ENCODE peak calls at places on chromosome 3, in four cellular contexts. M is omental fat pad, U is Panc1, W is endothelial cell. F is an unnamed sample.
A peak's percentile ranks its signal among the peaks of the same experiment; 100 is the strongest.

GRCh38 chr3:132787616-132788015 is 65.4 kb upstream of the NPHP3 start:
- DNase-seq in M (no peak), U (no peak), W (no peak), F (no peak)

GRCh38 chr3:188241072-188241471 is 87.1 kb downstream of the LPP start:
- DNase-seq in M (no peak), U (no peak), W (no peak), F (no peak)

GRCh38 chr3:46895204-46895660 is 17.7 kb downstream of the PTH1R start:
- DNase-seq in M (peak; percentile 82), U (peak; percentile 52), W (peak; percentile 78), F (peak; percentile 65)

GRCh38 chr3:16513141-16514020 is at the start of gene RFTN1:
- DNase-seq in M (no peak), U (no peak), W (peak; percentile 55), F (peak; percentile 71)

GRCh38 chr3:23244642-23245041 is 41.5 kb downstream of the UBE2E2 start:
- DNase-seq in M (no peak), U (no peak), W (no peak), F (no peak)

GRCh38 chr3:17372811-17373210 is 369.6 kb downstream of the TBC1D5 start:
- DNase-seq in M (no peak), U (no peak), W (no peak), F (no peak)

GRCh38 chr3:33385423-33385822 is 54.8 kb downstream of the UBP1 start:
- DNase-seq in M (no peak), U (no peak), W (no peak), F (no peak)

GRCh38 chr3:161630791-161631190 is 134.2 kb downstream of the OTOL1 start:
- DNase-seq in M (no peak), U (no peak), W (peak; percentile 26), F (no peak)

GRCh38 chr3:8987673-8988655 is 24.7 kb upstream of the RAD18 start:
- DNase-seq in M (peak; percentile 52), U (no peak), W (peak; percentile 79), F (peak; percentile 50)

GRCh38 chr3:32551496-32551895 is 19.2 kb downstream of the DYNC1LI1 start:
- DNase-seq in M (no peak), U (no peak), W (no peak), F (no peak)

GRCh38 chr3:16112910-16113504 is 61.5 kb upstream of the GALNT15 start:
- DNase-seq in M (no peak), U (no peak), W (no peak), F (no peak)

GRCh38 chr3:158420654-158421396 is 150.2 kb upstream of the MLF1 start:
- DNase-seq in M (no peak), U (no peak), W (no peak), F (no peak)

GRCh38 chr3:50194128-50194902 is 2.9 kb downstream of the GNAT1 start:
- DNase-seq in M (peak; percentile 36), U (no peak), W (peak; percentile 68), F (no peak)

GRCh38 chr3:148269816-148270215 is 427.9 kb upstream of the AGTR1 start:
- DNase-seq in M (no peak), U (no peak), W (no peak), F (no peak)

GRCh38 chr3:197564097-197564843 is 8.5 kb upstream of the BDH1 start:
- DNase-seq in M (no peak), U (no peak), W (no peak), F (no peak)

GRCh38 chr3:115580566-115580965 is 42.7 kb upstream of the GAP43 start:
- DNase-seq in M (no peak), U (no peak), W (no peak), F (no peak)

GRCh38 chr3:62577153-62577552 is 203.8 kb upstream of the FEZF2 start:
- DNase-seq in M (no peak), U (no peak), W (no peak), F (no peak)

GRCh38 chr3:25453521-25454410 is 25.7 kb downstream of the RARB start:
- DNase-seq in M (no peak), U (no peak), W (no peak), F (no peak)

GRCh38 chr3:47022540-47023161 is 43.2 kb downstream of the NBEAL2 start:
- DNase-seq in M (no peak), U (no peak), W (no peak), F (no peak)

GRCh38 chr3:129525341-129525968 is 3.0 kb upstream of the RHO start:
- DNase-seq in M (no peak), U (no peak), W (no peak), F (no peak)

GRCh38 chr3:160003520-160004128 is 15.0 kb downstream of the IL12A start:
- DNase-seq in M (no peak), U (peak; percentile 50), W (peak; percentile 74), F (no peak)

GRCh38 chr3:160001154-160001760 is 12.6 kb downstream of the IL12A start:
- DNase-seq in M (no peak), U (no peak), W (no peak), F (no peak)

GRCh38 chr3:160001850-160002623 is 13.4 kb downstream of the IL12A start:
- DNase-seq in M (no peak), U (no peak), W (no peak), F (no peak)

GRCh38 chr3:160006282-160007163 is 17.9 kb downstream of the IL12A start:
- DNase-seq in M (no peak), U (peak; percentile 55), W (peak; percentile 52), F (no peak)

GRCh38 chr3:160005004-160005403 is 16.4 kb downstream of the IL12A start:
- DNase-seq in M (no peak), U (no peak), W (no peak), F (no peak)
- TF ChIP-seq CTCF in M (no peak), U (no peak), W (no peak), F (no peak)

GRCh38 chr3:127849368-127849767 is 27.1 kb upstream of the MGLL start:
- DNase-seq in M (no peak), U (no peak), W (no peak), F (no peak)

GRCh38 chr3:127847236-127847720 is 25.0 kb upstream of the MGLL start:
- DNase-seq in M (no peak), U (no peak), W (no peak), F (no peak)

GRCh38 chr3:127851899-127852298 is 29.6 kb upstream of the MGLL start:
- DNase-seq in M (no peak), U (no peak), W (no peak), F (no peak)

GRCh38 chr3:127846576-127846975 is 24.3 kb upstream of the MGLL start:
- DNase-seq in M (no peak), U (no peak), W (no peak), F (no peak)

GRCh38 chr3:127848131-127849129 is 26.1 kb upstream of the MGLL start:
- DNase-seq in M (no peak), U (no peak), W (no peak), F (no peak)
- TF ChIP-seq CTCF in M (no peak), U (no peak), W (no peak), F (no peak)

DNA sequence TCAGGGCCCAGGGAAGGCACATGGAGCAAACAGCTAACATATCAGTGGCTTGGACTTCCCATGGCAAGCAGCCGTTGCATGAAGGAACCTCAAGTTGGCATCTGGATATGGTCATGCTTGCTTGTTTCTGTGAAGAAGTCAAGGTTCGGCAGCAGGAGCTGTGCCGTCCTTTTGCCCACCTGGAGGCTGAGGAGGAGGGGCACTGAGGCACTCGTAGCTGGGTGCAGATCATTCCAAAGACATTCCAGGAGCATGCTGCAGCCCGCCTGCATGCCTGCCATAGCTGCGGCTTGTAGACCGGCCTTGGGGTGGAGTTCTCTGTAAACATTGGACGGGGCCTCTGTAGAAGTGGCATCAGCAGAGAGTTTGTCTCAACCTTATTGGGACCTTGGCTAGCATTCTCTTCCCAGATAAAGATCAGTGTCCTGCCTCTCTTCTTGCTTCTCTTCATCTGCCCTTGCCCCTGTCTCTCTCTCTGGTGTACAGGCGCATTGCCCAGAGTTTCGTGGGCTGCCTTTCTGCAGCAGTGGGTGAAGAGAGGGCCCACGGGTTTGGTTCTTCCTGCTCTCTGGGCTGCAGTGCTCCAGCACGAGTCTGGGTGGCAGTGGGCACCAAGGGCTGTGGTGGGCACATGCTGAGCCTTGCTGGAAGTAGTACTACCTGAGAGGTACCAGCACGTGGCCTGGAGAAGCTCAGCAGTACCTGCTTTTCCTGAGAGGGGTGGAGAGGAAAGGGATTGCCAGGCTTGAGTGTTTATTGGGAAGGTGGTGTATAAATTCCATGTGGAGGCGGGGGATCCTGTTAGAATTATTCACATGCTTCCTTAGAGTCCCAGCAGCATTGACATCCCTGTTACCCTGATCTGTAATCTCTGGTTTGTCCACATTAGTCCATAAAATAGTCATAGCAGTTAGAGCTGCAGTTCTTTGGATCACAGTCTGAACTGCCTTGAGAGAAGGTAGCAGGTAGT is 49.4 kb downstream of the CHCHD6 start:
- DNase-seq in M (no peak), U (no peak), W (no peak), F (peak; percentile 64)
- TF ChIP-seq CTCF in M (no peak), U (no peak), W (no peak), F (no peak)

DNA sequence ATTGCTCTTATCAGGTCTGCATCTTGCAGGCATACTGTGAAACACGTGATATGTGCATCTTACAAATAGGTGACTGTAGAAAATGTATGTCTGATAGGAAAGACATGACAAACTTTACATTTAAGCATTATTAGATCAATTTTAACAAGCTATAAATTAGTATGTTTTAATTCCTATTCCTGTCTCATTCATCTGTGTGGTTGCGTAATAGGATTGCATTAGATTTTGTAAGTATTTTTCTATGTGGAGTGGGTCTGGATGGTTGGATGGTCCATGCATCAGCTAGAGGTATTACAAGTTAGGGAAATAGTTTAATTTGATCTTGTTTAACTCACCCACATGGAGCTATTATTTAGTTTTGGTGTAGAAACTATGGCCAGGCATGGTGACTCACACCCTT is 18.8 kb downstream of the ASTE1 start:
- DNase-seq in M (no peak), U (no peak), W (no peak), F (no peak)
- TF ChIP-seq CTCF in M (no peak), U (no peak), W (no peak), F (no peak)

GRCh38 chr3:140922634-140923033 is 19.0 kb upstream of the SLC25A36 start:
- DNase-seq in M (no peak), U (no peak), W (no peak), F (no peak)
- TF ChIP-seq CTCF in M (no peak), U (peak; percentile 70), W (no peak), F (peak; percentile 21)

GRCh38 chr3:141454055-141454454 is 32.8 kb upstream of the RASA2 start:
- DNase-seq in M (no peak), U (no peak), W (no peak), F (no peak)

GRCh38 chr3:141450727-141451378 is 36.0 kb upstream of the RASA2 start:
- DNase-seq in M (no peak), U (no peak), W (no peak), F (no peak)

GRCh38 chr3:141449424-141449823 is 37.4 kb upstream of the RASA2 start:
- DNase-seq in M (no peak), U (no peak), W (no peak), F (no peak)

GRCh38 chr3:141452773-141453172 is 34.1 kb upstream of the RASA2 start:
- DNase-seq in M (no peak), U (no peak), W (no peak), F (no peak)

DNA sequence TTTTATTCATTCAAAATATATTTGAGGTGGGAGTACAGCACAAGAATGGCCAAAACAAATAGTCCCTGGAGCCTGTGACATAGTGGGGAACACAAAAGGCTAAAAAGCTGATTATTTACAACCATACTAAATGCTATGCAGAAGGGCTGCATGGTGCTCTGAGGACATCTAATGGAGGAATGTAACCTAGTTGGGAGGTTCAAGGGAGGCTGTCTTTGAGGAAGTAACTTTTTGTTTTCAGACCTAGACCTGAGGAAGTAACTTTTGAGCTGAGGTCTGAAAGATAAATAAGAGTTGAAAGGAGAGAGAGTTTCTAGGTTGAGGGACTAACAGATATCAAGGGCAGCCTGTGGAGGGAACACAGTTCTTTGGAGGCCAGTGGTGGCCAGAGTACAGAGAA is 34.8 kb upstream of the RASA2 start:
- DNase-seq in M (no peak), U (peak; percentile 47), W (peak; percentile 26), F (no peak)
- TF ChIP-seq CTCF in M (no peak), U (peak; percentile 82), W (no peak), F (no peak)